ENCODE peak calls at places on chromosomes 6 and 20, in nine cellular contexts. A, B, Z, P, C, H, G, J and M are unnamed samples.
A peak's percentile ranks its signal among the peaks of the same experiment; 100 is the strongest.

GRCh38 chr20:17835240-17835940 is 133.2 kb downstream of the SNX5 start:
- DNase-seq in J (no peak), B (peak; percentile 41), G (peak; percentile 78), A (peak; percentile 63), H (peak; percentile 85), C (no peak), Z (no peak), P (peak; percentile 93), M (no peak)

GRCh38 chr6:21201673-21202430 is 391.7 kb upstream of the SOX4 start:
- DNase-seq in P (no peak), C (no peak), G (no peak), A (no peak), B (no peak), H (no peak), Z (no peak), J (peak; percentile 21), M (no peak)

GRCh38 chr6:92757926-92758325 is 661.4 kb downstream of the EPHA7 start:
- DNase-seq in J (no peak), G (no peak), A (no peak), P (no peak), B (no peak), H (no peak), C (no peak), Z (no peak), M (no peak)

GRCh38 chr6:137025786-137026730 is 18.7 kb downstream of the IL20RA start:
- DNase-seq in A (peak; percentile 10), B (no peak), Z (no peak), G (no peak), H (no peak), J (peak; percentile 29), P (no peak), C (no peak), M (no peak)

GRCh38 chr20:63064745-63065711 is 58.3 kb upstream of the BHLHE23 start:
- DNase-seq in C (no peak), H (no peak), Z (peak; percentile 35), G (no peak), P (peak; percentile 75), A (no peak), B (no peak), J (no peak), M (peak; percentile 13)

GRCh38 chr6:169622618-169623017 is 79.2 kb downstream of the WDR27 start:
- DNase-seq in P (no peak), G (no peak), J (no peak), A (peak; percentile 80), H (peak; percentile 39), B (no peak), C (no peak), Z (no peak), M (no peak)

GRCh38 chr6:76230711-76231110 is 158.2 kb upstream of the IMPG1 start:
- DNase-seq in A (peak; percentile 7), G (no peak), C (no peak), J (peak; percentile 13), B (no peak), H (no peak), Z (no peak), P (no peak), M (no peak)

GRCh38 chr20:23868321-23868720 is 11.2 kb downstream of the CST5 start:
- DNase-seq in H (no peak), G (no peak), C (no peak), Z (no peak), A (no peak), J (no peak), P (no peak), B (no peak), M (no peak)

GRCh38 chr6:111265842-111266241 is 178.5 kb downstream of the SLC16A10 start:
- DNase-seq in P (no peak), H (peak; percentile 19), G (peak; percentile 17), J (no peak), B (no peak), C (no peak), Z (no peak), A (peak; percentile 62), M (no peak)

GRCh38 chr20:7790189-7790588 is 150.1 kb downstream of the HAO1 start:
- DNase-seq in J (no peak), P (no peak), H (peak; percentile 51), Z (no peak), A (peak; percentile 57), C (no peak), G (peak; percentile 54), B (no peak), M (no peak)

GRCh38 chr6:101486124-101486523 is 92.6 kb downstream of the GRIK2 start:
- DNase-seq in C (no peak), B (no peak), Z (no peak), P (no peak), H (no peak), J (no peak), A (no peak), G (no peak), M (no peak)

GRCh38 chr20:3330046-3330741 is 77.3 kb downstream of the DNAAF9 start:
- DNase-seq in B (no peak), H (peak; percentile 66), P (no peak), A (peak; percentile 61), G (no peak), J (no peak), C (no peak), Z (no peak), M (no peak)

GRCh38 chr6:17096076-17096475 is 5.8 kb upstream of the STMND1 start:
- DNase-seq in P (no peak), A (no peak), G (peak; percentile 19), B (no peak), C (no peak), Z (no peak), J (no peak), H (no peak), M (no peak)

GRCh38 chr6:3421763-3422456 is 34.9 kb downstream of the SLC22A23 start:
- DNase-seq in P (peak; percentile 78), Z (no peak), J (no peak), B (no peak), H (peak; percentile 81), A (peak; percentile 78), C (no peak), G (peak; percentile 83), M (no peak)

GRCh38 chr6:25942561-25943147 is 12.2 kb upstream of the SLC17A2 start:
- DNase-seq in Z (no peak), H (peak; percentile 74), B (no peak), J (peak; percentile 35), G (peak; percentile 39), A (peak; percentile 61), C (no peak), P (no peak), M (no peak)

GRCh38 chr20:43681468-43681942 is 14.6 kb downstream of the MYBL2 start:
- DNase-seq in A (no peak), J (no peak), G (no peak), H (no peak), P (no peak), Z (no peak), C (no peak), B (peak; percentile 25), M (no peak)

GRCh38 chr6:140441256-140441655 is 1066.8 kb upstream of the CITED2 start:
- DNase-seq in B (peak; percentile 41), H (peak; percentile 70), C (peak; percentile 1), P (peak; percentile 83), G (peak; percentile 55), A (peak; percentile 71), Z (peak; percentile 46), J (peak; percentile 16), M (peak; percentile 52)

GRCh38 chr6:119350202-119351004 is 842 bp upstream of the MAN1A1 start:
- DNase-seq in J (peak; percentile 8), G (peak; percentile 78), Z (no peak), A (peak; percentile 81), B (peak; percentile 22), C (peak; percentile 37), H (peak; percentile 87), P (no peak), M (no peak)

GRCh38 chr6:157323114-157323923 is at the start of gene TMEM242:
- DNase-seq in H (peak; percentile 97), B (peak; percentile 94), P (peak; percentile 98), A (peak; percentile 96), C (peak; percentile 93), J (peak; percentile 90), G (peak; percentile 97), Z (peak; percentile 93), M (peak; percentile 93)

GRCh38 chr6:9717568-9717967 is 697.3 kb downstream of the TFAP2A start:
- DNase-seq in H (no peak), G (no peak), J (no peak), Z (no peak), C (no peak), B (no peak), P (no peak), A (no peak), M (no peak)

GRCh38 chr6:149862901-149863595 is 1.1 kb downstream of the LRP11 start:
- DNase-seq in C (peak; percentile 13), A (peak; percentile 77), P (peak; percentile 95), G (peak; percentile 76), Z (peak; percentile 82), J (peak; percentile 62), H (peak; percentile 66), B (peak; percentile 67), M (peak; percentile 85)

GRCh38 chr6:117597755-117598154 is 4.6 kb downstream of the GOPC start:
- DNase-seq in A (no peak), B (no peak), H (no peak), Z (no peak), P (no peak), C (no peak), J (no peak), G (no peak), M (no peak)

GRCh38 chr20:51531141-51531710 is 11.3 kb downstream of the NFATC2 start:
- DNase-seq in B (no peak), C (peak; percentile 66), P (no peak), H (no peak), A (no peak), Z (no peak), G (peak; percentile 57), J (no peak), M (no peak)